ENCODE peak calls at places on chromosomes 1 and 21, in six cellular contexts. One of them, this sample, is unnamed.

GRCh38 chr1:6365047-6365446 is 28.5 kb downstream of the ACOT7 start:
- DNase-seq in GM06990: no peak
- DNase-seq in CD4-positive, alpha-beta T cell: peak; percentile 45
- DNase-seq in WTC11: no peak
- DNase-seq in AG09319: no peak
- DNase-seq in uterus: no peak
- DNase-seq in this sample: no peak

GRCh38 chr1:230708631-230709580 is 5.0 kb downstream of the AGT start:
- DNase-seq in GM06990: no peak
- DNase-seq in CD4-positive, alpha-beta T cell: no peak
- DNase-seq in WTC11: no peak
- DNase-seq in AG09319: no peak
- DNase-seq in uterus: no peak
- DNase-seq in this sample: no peak

GRCh38 chr1:67582625-67583461 is 102.2 kb upstream of the GADD45A start:
- DNase-seq in GM06990: no peak
- DNase-seq in CD4-positive, alpha-beta T cell: no peak
- DNase-seq in WTC11: no peak
- DNase-seq in AG09319: no peak
- DNase-seq in uterus: no peak
- DNase-seq in this sample: no peak

GRCh38 chr21:28699591-28700259 is 293.0 kb downstream of the LTN1 start:
- DNase-seq in GM06990: no peak
- DNase-seq in CD4-positive, alpha-beta T cell: no peak
- DNase-seq in WTC11: no peak
- DNase-seq in AG09319: no peak
- DNase-seq in uterus: no peak
- DNase-seq in this sample: no peak

GRCh38 chr1:109262231-109263010 is 13.1 kb downstream of the CELSR2 start:
- DNase-seq in GM06990: no peak
- DNase-seq in CD4-positive, alpha-beta T cell: no peak
- DNase-seq in WTC11: no peak
- DNase-seq in AG09319: no peak
- DNase-seq in uterus: no peak
- DNase-seq in this sample: no peak

GRCh38 chr1:160767417-160768294 is 28.3 kb upstream of the LY9 start:
- DNase-seq in GM06990: no peak
- DNase-seq in CD4-positive, alpha-beta T cell: no peak
- DNase-seq in WTC11: no peak
- DNase-seq in AG09319: no peak
- DNase-seq in uterus: no peak
- DNase-seq in this sample: no peak

GRCh38 chr1:82775402-82776000 is 974.8 kb downstream of the ADGRL2 start:
- DNase-seq in GM06990: no peak
- DNase-seq in CD4-positive, alpha-beta T cell: no peak
- DNase-seq in WTC11: peak; percentile 84
- DNase-seq in AG09319: no peak
- DNase-seq in uterus: no peak
- DNase-seq in this sample: no peak

GRCh38 chr1:59541161-59541560 is 244.3 kb downstream of the FGGY start:
- DNase-seq in GM06990: no peak
- DNase-seq in CD4-positive, alpha-beta T cell: no peak
- DNase-seq in WTC11: no peak
- DNase-seq in AG09319: no peak
- DNase-seq in uterus: no peak
- DNase-seq in this sample: no peak

GRCh38 chr21:31895069-31895851 is 22.4 kb downstream of the HUNK start:
- DNase-seq in GM06990: no peak
- DNase-seq in CD4-positive, alpha-beta T cell: no peak
- DNase-seq in WTC11: no peak
- DNase-seq in AG09319: no peak
- DNase-seq in uterus: no peak
- DNase-seq in this sample: no peak

GRCh38 chr1:166165661-166166399 is 971 bp downstream of the FAM78B start:
- DNase-seq in GM06990: peak; percentile 56
- DNase-seq in CD4-positive, alpha-beta T cell: no peak
- DNase-seq in WTC11: peak; percentile 19
- DNase-seq in AG09319: no peak
- DNase-seq in uterus: no peak
- DNase-seq in this sample: peak; percentile 18

GRCh38 chr1:171922999-171923398 is 81.7 kb downstream of the DNM3 start:
- DNase-seq in GM06990: no peak
- DNase-seq in CD4-positive, alpha-beta T cell: no peak
- DNase-seq in WTC11: no peak
- DNase-seq in AG09319: no peak
- DNase-seq in uterus: no peak
- DNase-seq in this sample: no peak

GRCh38 chr1:59214764-59215208 is 82.1 kb upstream of the FGGY start:
- DNase-seq in GM06990: no peak
- DNase-seq in CD4-positive, alpha-beta T cell: no peak
- DNase-seq in WTC11: no peak
- DNase-seq in AG09319: no peak
- DNase-seq in uterus: no peak
- DNase-seq in this sample: no peak

GRCh38 chr1:193103759-193104495 is 1.3 kb downstream of the GLRX2 start:
- DNase-seq in GM06990: no peak
- DNase-seq in CD4-positive, alpha-beta T cell: no peak
- DNase-seq in WTC11: no peak
- DNase-seq in AG09319: no peak
- DNase-seq in uterus: no peak
- DNase-seq in this sample: no peak

GRCh38 chr1:227938276-227938675 is 9.5 kb downstream of the WNT9A start:
- DNase-seq in GM06990: no peak
- DNase-seq in CD4-positive, alpha-beta T cell: no peak
- DNase-seq in WTC11: no peak
- DNase-seq in AG09319: no peak
- DNase-seq in uterus: no peak
- DNase-seq in this sample: no peak

GRCh38 chr21:38830667-38831525 is 25.2 kb downstream of the ETS2 start:
- DNase-seq in GM06990: no peak
- DNase-seq in CD4-positive, alpha-beta T cell: no peak
- DNase-seq in WTC11: no peak
- DNase-seq in AG09319: no peak
- DNase-seq in uterus: no peak
- DNase-seq in this sample: no peak

GRCh38 chr1:168465942-168466702 is 77.7 kb downstream of the XCL2 start:
- DNase-seq in GM06990: peak; percentile 37
- DNase-seq in CD4-positive, alpha-beta T cell: peak; percentile 5
- DNase-seq in WTC11: no peak
- DNase-seq in AG09319: no peak
- DNase-seq in uterus: peak; percentile 55
- DNase-seq in this sample: no peak

GRCh38 chr1:52551476-52552235 is 1.2 kb downstream of the TUT4 start:
- DNase-seq in GM06990: no peak
- DNase-seq in CD4-positive, alpha-beta T cell: peak; percentile 7
- DNase-seq in WTC11: no peak
- DNase-seq in AG09319: no peak
- DNase-seq in uterus: no peak
- DNase-seq in this sample: no peak

GRCh38 chr1:52554267-52554640 is 1.4 kb upstream of the TUT4 start:
- DNase-seq in GM06990: no peak
- DNase-seq in CD4-positive, alpha-beta T cell: no peak
- DNase-seq in WTC11: no peak
- DNase-seq in AG09319: no peak
- DNase-seq in uterus: no peak
- DNase-seq in this sample: no peak

GRCh38 chr1:52553372-52554266 is 727 bp upstream of the TUT4 start:
- DNase-seq in GM06990: peak; percentile 91
- DNase-seq in CD4-positive, alpha-beta T cell: peak; percentile 82
- DNase-seq in WTC11: peak; percentile 85
- DNase-seq in AG09319: peak; percentile 66
- DNase-seq in uterus: peak; percentile 85
- DNase-seq in this sample: peak; percentile 84

GRCh38 chr1:52552236-52552504 is 722 bp downstream of the TUT4 start:
- DNase-seq in GM06990: peak; percentile 48
- DNase-seq in CD4-positive, alpha-beta T cell: peak; percentile 61
- DNase-seq in WTC11: peak; percentile 28
- DNase-seq in AG09319: peak; percentile 18
- DNase-seq in uterus: peak; percentile 27
- DNase-seq in this sample: peak; percentile 42

GRCh38 chr1:52552505-52553371 is at the start of gene TUT4:
- DNase-seq in GM06990: peak; percentile 85
- DNase-seq in CD4-positive, alpha-beta T cell: peak; percentile 58
- DNase-seq in WTC11: peak; percentile 89
- DNase-seq in AG09319: peak; percentile 29
- DNase-seq in uterus: peak; percentile 69
- DNase-seq in this sample: peak; percentile 74
- TF ChIP-seq CTCF in GM06990: peak; percentile 31
- TF ChIP-seq CTCF in CD4-positive, alpha-beta T cell: peak; percentile 23
- TF ChIP-seq CTCF in WTC11: no peak
- TF ChIP-seq CTCF in AG09319: no peak
- TF ChIP-seq CTCF in uterus: no peak
- TF ChIP-seq CTCF in this sample: no peak

DNA sequence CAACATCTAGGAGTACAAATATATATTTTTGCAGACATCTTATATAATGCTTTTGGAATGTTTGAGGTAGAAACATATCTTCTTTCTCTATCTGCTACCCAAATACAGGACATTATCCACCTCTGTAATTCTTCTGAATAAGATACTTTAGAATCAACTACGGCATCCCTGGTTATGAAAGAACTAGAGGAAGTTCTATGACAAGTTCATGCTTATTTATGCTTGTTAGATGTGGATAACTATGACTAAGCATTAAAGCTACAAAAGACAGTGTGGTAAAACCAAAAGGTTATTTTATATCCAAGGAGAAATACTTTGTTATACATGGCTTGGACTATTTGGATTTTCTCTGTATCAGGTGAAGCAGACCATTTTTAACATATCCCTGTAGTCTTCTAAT is 894.0 kb downstream of the KCNT2 start:
- DNase-seq in GM06990: no peak
- DNase-seq in CD4-positive, alpha-beta T cell: no peak
- DNase-seq in WTC11: no peak
- DNase-seq in AG09319: no peak
- DNase-seq in uterus: no peak
- DNase-seq in this sample: no peak
- TF ChIP-seq CTCF in GM06990: no peak
- TF ChIP-seq CTCF in CD4-positive, alpha-beta T cell: no peak
- TF ChIP-seq CTCF in WTC11: no peak
- TF ChIP-seq CTCF in AG09319: no peak
- TF ChIP-seq CTCF in uterus: no peak
- TF ChIP-seq CTCF in this sample: no peak

DNA sequence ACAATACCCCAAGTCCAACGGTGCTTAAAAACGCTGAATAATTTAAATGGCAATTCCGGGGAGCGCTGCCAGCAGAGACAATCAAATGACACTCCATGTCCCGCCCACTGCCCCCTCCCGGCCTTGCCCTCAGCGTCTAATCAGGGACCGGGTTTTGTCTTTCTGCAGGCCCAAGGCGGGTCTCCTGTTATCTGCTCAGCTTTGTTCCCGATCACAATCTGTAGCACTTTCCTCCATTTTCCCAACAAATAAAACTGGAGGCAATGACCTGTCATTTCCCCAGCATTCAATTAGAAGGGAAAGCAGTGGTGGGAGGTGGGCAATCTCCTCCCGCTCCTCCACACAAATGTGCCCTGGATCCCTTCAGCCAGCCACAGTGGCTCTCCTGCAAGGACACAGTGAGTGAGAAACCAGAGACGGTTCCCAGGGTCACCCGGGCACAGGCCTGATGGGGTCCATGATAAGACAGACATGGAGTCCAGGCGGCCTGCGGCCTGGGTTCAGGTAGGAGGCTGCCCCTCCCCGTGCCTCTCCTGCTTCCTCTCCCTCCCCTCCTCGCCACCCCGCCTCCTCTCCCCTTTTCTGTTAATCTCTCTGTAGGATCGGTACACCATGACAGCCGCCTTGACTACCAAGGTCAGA is 42.6 kb upstream of the AJAP1 start:
- DNase-seq in GM06990: no peak
- DNase-seq in CD4-positive, alpha-beta T cell: no peak
- DNase-seq in WTC11: no peak
- DNase-seq in AG09319: no peak
- DNase-seq in uterus: no peak
- DNase-seq in this sample: no peak
- TF ChIP-seq CTCF in GM06990: no peak
- TF ChIP-seq CTCF in CD4-positive, alpha-beta T cell: no peak
- TF ChIP-seq CTCF in WTC11: no peak
- TF ChIP-seq CTCF in AG09319: no peak
- TF ChIP-seq CTCF in uterus: no peak
- TF ChIP-seq CTCF in this sample: no peak

DNA sequence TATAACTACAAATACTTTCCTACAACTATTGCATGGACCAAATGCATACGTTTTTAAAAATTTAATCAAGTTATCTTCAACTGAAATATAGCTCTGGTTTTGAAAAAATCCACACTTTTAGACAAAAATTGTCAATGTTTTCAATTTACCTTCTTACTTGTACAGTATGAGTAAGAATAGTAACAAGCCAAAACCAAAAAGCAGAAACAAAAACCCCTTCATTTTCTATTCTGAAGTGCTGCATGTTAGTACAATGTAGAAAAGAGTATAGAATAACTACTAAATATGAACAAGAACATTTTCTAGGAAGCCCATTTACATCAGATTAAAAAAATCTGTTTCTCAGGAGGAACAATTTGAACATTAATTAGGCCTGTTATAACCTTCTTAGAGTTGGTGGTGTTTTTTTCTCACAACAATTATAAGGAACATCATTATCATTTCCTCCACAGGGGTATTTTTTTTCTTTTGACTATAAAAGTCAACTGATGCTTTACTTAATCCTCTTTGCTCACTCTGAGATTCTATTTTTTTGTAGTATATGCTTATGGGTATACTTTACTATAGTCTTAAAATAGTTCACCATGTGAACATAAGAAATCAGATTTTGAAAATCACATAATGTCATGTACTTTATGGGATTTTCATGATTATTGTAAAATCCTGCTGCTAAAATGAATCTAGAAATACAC is 475.4 kb downstream of the PTBP2 start:
- DNase-seq in GM06990: no peak
- DNase-seq in CD4-positive, alpha-beta T cell: no peak
- DNase-seq in WTC11: no peak
- DNase-seq in AG09319: no peak
- DNase-seq in uterus: no peak
- DNase-seq in this sample: no peak
- TF ChIP-seq CTCF in GM06990: no peak
- TF ChIP-seq CTCF in CD4-positive, alpha-beta T cell: no peak
- TF ChIP-seq CTCF in WTC11: no peak
- TF ChIP-seq CTCF in AG09319: no peak
- TF ChIP-seq CTCF in uterus: no peak
- TF ChIP-seq CTCF in this sample: no peak

GRCh38 chr1:114093624-114094302 is 59.9 kb downstream of the SYT6 start:
- DNase-seq in GM06990: no peak
- DNase-seq in CD4-positive, alpha-beta T cell: no peak
- DNase-seq in WTC11: no peak
- DNase-seq in AG09319: no peak
- DNase-seq in uterus: no peak
- DNase-seq in this sample: no peak
- TF ChIP-seq CTCF in GM06990: peak; percentile 25
- TF ChIP-seq CTCF in CD4-positive, alpha-beta T cell: no peak
- TF ChIP-seq CTCF in WTC11: no peak
- TF ChIP-seq CTCF in AG09319: no peak
- TF ChIP-seq CTCF in uterus: no peak
- TF ChIP-seq CTCF in this sample: no peak

GRCh38 chr1:157363660-157364140 is 188.6 kb downstream of the FCRL5 start:
- DNase-seq in GM06990: peak; percentile 46
- DNase-seq in CD4-positive, alpha-beta T cell: no peak
- DNase-seq in WTC11: peak; percentile 47
- DNase-seq in AG09319: peak; percentile 11
- DNase-seq in uterus: no peak
- DNase-seq in this sample: no peak
- TF ChIP-seq CTCF in GM06990: peak; percentile 84
- TF ChIP-seq CTCF in CD4-positive, alpha-beta T cell: no peak
- TF ChIP-seq CTCF in WTC11: no peak
- TF ChIP-seq CTCF in AG09319: peak; percentile 65
- TF ChIP-seq CTCF in uterus: peak; percentile 22
- TF ChIP-seq CTCF in this sample: no peak

GRCh38 chr1:229558460-229559335 is at the start of gene ABCB10:
- DNase-seq in GM06990: peak; percentile 98
- DNase-seq in CD4-positive, alpha-beta T cell: peak; percentile 69
- DNase-seq in WTC11: peak; percentile 96
- DNase-seq in AG09319: peak; percentile 89
- DNase-seq in uterus: peak; percentile 97
- DNase-seq in this sample: peak; percentile 91
- TF ChIP-seq CTCF in GM06990: peak; percentile 65
- TF ChIP-seq CTCF in CD4-positive, alpha-beta T cell: peak; percentile 54
- TF ChIP-seq CTCF in WTC11: peak; percentile 56
- TF ChIP-seq CTCF in AG09319: peak; percentile 65
- TF ChIP-seq CTCF in uterus: peak; percentile 87
- TF ChIP-seq CTCF in this sample: no peak